ENCODE peak calls at places on chromosomes 12 and 14, in eight cellular contexts. G, J, V, S, C, I, L and U are unnamed samples.

GRCh38 chr12:121804417-121805111 is 755 bp downstream of the SETD1B start:
- DNase-seq in G (peak; percentile 51), J (peak; percentile 49), V (no peak), S (no peak), C (no peak), I (peak; percentile 56), L (no peak), U (peak; percentile 57)

GRCh38 chr12:105228966-105229365 is 7.0 kb downstream of the APPL2 start:
- DNase-seq in G (no peak), J (no peak), V (no peak), S (no peak), C (no peak), I (no peak), L (no peak), U (no peak)

GRCh38 chr12:57483466-57483865 is 3.8 kb upstream of the ARHGAP9 start:
- DNase-seq in G (no peak), J (no peak), V (no peak), S (no peak), C (no peak), I (no peak), L (peak; percentile 68), U (peak; percentile 49)

GRCh38 chr14:104239866-104240301 is 101.5 kb downstream of the KIF26A start:
- DNase-seq in G (no peak), J (no peak), V (no peak), S (no peak), C (no peak), I (no peak), L (no peak), U (peak; percentile 46)

GRCh38 chr14:95838862-95839261 is 37.8 kb upstream of the TUNAR start:
- DNase-seq in G (no peak), J (no peak), V (no peak), S (no peak), C (no peak), I (no peak), L (no peak), U (no peak)

GRCh38 chr12:122028601-122029560 is 7.2 kb downstream of the BCL7A start:
- DNase-seq in G (no peak), J (no peak), V (no peak), S (no peak), C (no peak), I (peak; percentile 50), L (no peak), U (peak; percentile 65)

GRCh38 chr12:124030008-124030407 is 57.0 kb downstream of the ZNF664 start:
- DNase-seq in G (no peak), J (no peak), V (no peak), S (no peak), C (no peak), I (no peak), L (no peak), U (no peak)

GRCh38 chr14:92892589-92892988 is 30.4 kb upstream of the CHGA start:
- DNase-seq in G (no peak), J (no peak), V (no peak), S (no peak), C (no peak), I (no peak), L (no peak), U (no peak)

GRCh38 chr12:5461966-5462365 is 30.1 kb downstream of the NTF3 start:
- DNase-seq in G (no peak), J (no peak), V (no peak), S (no peak), C (no peak), I (no peak), L (no peak), U (no peak)

GRCh38 chr12:109833307-109834189 is at the start of gene TRPV4:
- DNase-seq in G (no peak), J (no peak), V (no peak), S (no peak), C (no peak), I (no peak), L (no peak), U (no peak)

GRCh38 chr14:96177766-96178377 is 26.8 kb upstream of the BDKRB2 start:
- DNase-seq in G (no peak), J (no peak), V (no peak), S (no peak), C (no peak), I (peak; percentile 6), L (no peak), U (no peak)